ENCODE peak calls at places on chromosomes 7 and 10, in four cellular contexts. F, U, R and G are unnamed samples.

GRCh38 chr7:80361948-80362347 is 149.9 kb downstream of the GNAT3 start:
- DNase-seq in F (no peak), U (no peak), R (no peak), G (no peak)

GRCh38 chr7:47418910-47419309 is 163.0 kb downstream of the TNS3 start:
- DNase-seq in F (no peak), U (no peak), R (no peak), G (no peak)

GRCh38 chr10:86267286-86268195 is 99.1 kb downstream of the GRID1 start:
- DNase-seq in F (no peak), U (no peak), R (no peak), G (no peak)

GRCh38 chr7:5425507-5426225 is 2.0 kb upstream of the TNRC18 start:
- DNase-seq in F (no peak), U (peak), R (peak), G (no peak)

GRCh38 chr10:129309565-129309964 is 157.5 kb upstream of the MGMT start:
- DNase-seq in F (no peak), U (no peak), R (no peak), G (no peak)

GRCh38 chr7:12493866-12494265 is 76.7 kb upstream of the SCIN start:
- DNase-seq in F (no peak), U (no peak), R (no peak), G (no peak)

GRCh38 chr7:42210333-42210732 is 26.7 kb downstream of the GLI3 start:
- DNase-seq in F (no peak), U (no peak), R (no peak), G (no peak)

GRCh38 chr7:108057951-108058391 is 55.0 kb upstream of the LAMB1 start:
- DNase-seq in F (no peak), U (no peak), R (no peak), G (no peak)

GRCh38 chr7:151631149-151631967 is 111.7 kb upstream of the RHEB start:
- DNase-seq in F (no peak), U (no peak), R (peak), G (peak)

GRCh38 chr7:23544913-23545354 is 13.2 kb upstream of the TRA2A start:
- DNase-seq in F (no peak), U (no peak), R (peak), G (peak)

GRCh38 chr7:47576031-47576908 is 5.6 kb downstream of the TNS3 start:
- DNase-seq in F (no peak), U (no peak), R (peak), G (no peak)

GRCh38 chr10:32000937-32001336 is 55.3 kb downstream of the KIF5B start:
- DNase-seq in F (no peak), U (peak), R (no peak), G (no peak)

GRCh38 chr7:2253021-2253420 is 11.0 kb downstream of the NUDT1 start:
- DNase-seq in F (no peak), U (no peak), R (no peak), G (no peak)

GRCh38 chr10:84715911-84716310 is 387.5 kb downstream of the CCSER2 start:
- DNase-seq in F (no peak), U (no peak), R (peak), G (peak)

GRCh38 chr7:47819054-47819920 is 129.0 kb downstream of the PKD1L1 start:
- DNase-seq in F (peak), U (peak), R (peak), G (peak)

GRCh38 chr10:71562884-71563283 is 156.7 kb downstream of the C10orf105 start:
- DNase-seq in F (no peak), U (no peak), R (no peak), G (no peak)

GRCh38 chr10:33327750-33328149 is 6.7 kb downstream of the NRP1 start:
- DNase-seq in F (no peak), U (no peak), R (no peak), G (no peak)

GRCh38 chr7:125390866-125391265 is 461.2 kb upstream of the POT1 start:
- DNase-seq in F (no peak), U (no peak), R (no peak), G (no peak)

GRCh38 chr10:122435212-122435827 is 19.1 kb upstream of the ARMS2 start:
- DNase-seq in F (peak), U (peak), R (peak), G (peak)

GRCh38 chr10:33422779-33423520 is 88.5 kb upstream of the NRP1 start:
- DNase-seq in F (no peak), U (peak), R (no peak), G (no peak)

GRCh38 chr10:71081229-71081560 is 131.2 kb upstream of the UNC5B start:
- DNase-seq in F (no peak), U (no peak), R (no peak), G (no peak)

GRCh38 chr10:111112333-111112732 is 35.5 kb downstream of the ADRA2A start:
- DNase-seq in F (no peak), U (no peak), R (no peak), G (no peak)

GRCh38 chr7:65325793-65326432 is 47.7 kb upstream of the ZNF92 start:
- DNase-seq in F (no peak), U (no peak), R (no peak), G (no peak)

GRCh38 chr10:77513783-77514331 is 123.8 kb downstream of the KCNMA1 start:
- DNase-seq in F (no peak), U (peak), R (peak), G (no peak)

GRCh38 chr7:137443616-137444015 is 100.1 kb upstream of the PTN start:
- DNase-seq in F (no peak), U (peak), R (no peak), G (no peak)

GRCh38 chr7:107069457-107069856 is 25.0 kb downstream of the PRKAR2B start:
- DNase-seq in F (no peak), U (no peak), R (no peak), G (no peak)

GRCh38 chr10:71225291-71226058 is 13.1 kb downstream of the UNC5B start:
- DNase-seq in F (no peak), U (no peak), R (no peak), G (no peak)

GRCh38 chr7:114830952-114831351 is 90.9 kb upstream of the MDFIC start:
- DNase-seq in F (no peak), U (no peak), R (no peak), G (no peak)

GRCh38 chr7:43592321-43592720 is 9.4 kb downstream of the STK17A start:
- DNase-seq in F (no peak), U (no peak), R (no peak), G (no peak)

GRCh38 chr10:103062854-103063642 is 130.0 kb downstream of the NT5C2 start:
- DNase-seq in F (no peak), U (no peak), R (no peak), G (no peak)

GRCh38 chr7:139774376-139774775 is 3.4 kb downstream of the HIPK2 start:
- DNase-seq in F (no peak), U (no peak), R (no peak), G (no peak)

GRCh38 chr7:39700932-39701331 is 77.6 kb downstream of the RALA start:
- DNase-seq in F (no peak), U (no peak), R (peak), G (no peak)

GRCh38 chr10:88004451-88004850 is 141.0 kb downstream of the PTEN start:
- DNase-seq in F (no peak), U (no peak), R (no peak), G (no peak)

GRCh38 chr7:132869166-132869861 is 212.6 kb downstream of the CHCHD3 start:
- DNase-seq in F (no peak), U (no peak), R (no peak), G (no peak)

GRCh38 chr7:54180796-54181195 is 361.4 kb upstream of the VSTM2A start:
- DNase-seq in F (no peak), U (no peak), R (no peak), G (no peak)

GRCh38 chr10:132946806-132947530 is 4.6 kb upstream of the CFAP46 start:
- DNase-seq in F (no peak), U (no peak), R (no peak), G (no peak)

GRCh38 chr10:103564799-103565365 is 71.4 kb downstream of the NEURL1 start:
- DNase-seq in F (no peak), U (no peak), R (peak), G (no peak)

GRCh38 chr7:82559203-82559805 is 115.7 kb upstream of the CACNA2D1 start:
- DNase-seq in F (no peak), U (no peak), R (peak), G (no peak)

GRCh38 chr7:98165827-98166667 is 45.2 kb upstream of the BHLHA15 start:
- DNase-seq in F (peak), U (no peak), R (peak), G (peak)

DNA sequence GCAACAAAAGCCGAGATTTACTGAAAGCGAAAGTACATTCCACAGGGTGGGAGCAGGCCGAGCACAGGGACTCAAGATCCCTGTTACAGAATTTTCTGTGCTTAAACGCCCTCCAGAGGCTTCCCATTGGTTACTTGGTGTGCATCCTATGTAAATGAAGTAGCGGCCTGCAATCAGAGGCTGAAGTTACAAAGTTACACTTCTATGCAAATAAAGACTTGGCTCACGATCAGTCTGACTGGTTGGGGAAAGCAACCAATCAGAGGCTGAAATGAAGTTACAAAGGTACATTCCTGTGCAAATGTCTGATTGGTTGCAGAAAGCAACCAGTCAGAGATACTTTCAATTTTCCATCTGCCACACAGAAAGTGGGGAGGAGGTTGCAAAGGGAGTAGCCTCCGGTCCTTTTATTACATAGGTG is 4.1 kb downstream of the ACBD7 start:
- DNase-seq in F (peak), U (peak), R (peak), G (peak)
- H3K4me3 ChIP-seq in F (peak), U (peak), R (no peak), G (no peak)

DNA sequence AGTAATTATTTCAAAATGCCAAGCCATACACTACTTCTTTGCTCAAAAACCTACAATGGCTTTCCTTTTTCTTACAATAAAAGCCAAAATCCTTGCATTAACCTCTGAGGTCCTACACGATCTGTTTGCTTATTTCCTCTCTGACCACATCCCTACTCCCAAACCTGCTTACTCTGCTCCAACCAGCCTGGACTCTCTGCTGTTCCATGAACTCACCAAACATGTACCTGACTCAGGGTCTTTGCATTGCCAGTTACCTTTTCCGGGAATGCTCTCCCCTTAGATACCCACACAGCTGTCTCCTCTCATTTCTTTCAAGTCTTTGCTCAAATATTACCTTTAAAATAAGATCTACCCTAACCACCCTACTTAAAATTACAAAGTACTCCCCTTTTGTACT is 2.3 kb downstream of the ABCB4 start:
- DNase-seq in F (no peak), U (no peak), R (no peak), G (no peak)
- H3K4me3 ChIP-seq in F (no peak), U (no peak), R (no peak), G (no peak)

DNA sequence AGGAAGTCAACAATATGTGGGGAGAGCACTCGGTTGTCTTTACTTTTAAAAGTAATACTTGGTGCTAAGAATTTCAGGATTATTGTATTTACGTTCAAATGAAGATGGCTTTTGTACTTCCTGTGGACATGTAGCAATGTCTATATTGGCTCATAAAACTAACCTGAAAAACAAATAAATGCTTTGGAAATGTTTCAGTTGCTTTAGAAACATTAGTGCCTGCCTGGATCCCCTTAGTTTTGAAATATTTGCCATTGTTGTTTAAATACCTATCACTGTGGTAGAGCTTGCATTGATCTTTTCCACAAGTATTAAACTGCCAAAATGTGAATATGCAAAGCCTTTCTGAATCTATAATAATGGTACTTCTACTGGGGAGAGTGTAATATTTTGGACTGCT is 32.7 kb downstream of the SIRT1 start:
- DNase-seq in F (no peak), U (no peak), R (no peak), G (no peak)
- H3K4me3 ChIP-seq in F (no peak), U (no peak), R (no peak), G (no peak)

GRCh38 chr10:8059191-8059936 is 4.9 kb downstream of the GATA3 start:
- DNase-seq in F (peak), U (no peak), R (no peak), G (peak)
- H3K4me3 ChIP-seq in F (peak), U (no peak), R (no peak), G (peak)